ENCODE peak calls at places on chromosome 3, in five cellular contexts. J is mucosa of gallbladder, E is ELF-1, V is thyroid gland, O is AG20443. I is an unnamed sample.

GRCh38 chr3:72960812-72961518 is 35.6 kb upstream of the PPP4R2 start:
- DNase-seq in J (peak), E (no peak), V (peak), O (peak), I (peak)

GRCh38 chr3:190180268-190180667 is 59.6 kb upstream of the P3H2 start:
- DNase-seq in J (no peak), E (no peak), V (no peak), O (no peak), I (peak)

GRCh38 chr3:165185707-165186327 is 10.4 kb downstream of the SLITRK3 start:
- DNase-seq in J (peak), E (peak), V (peak), O (peak), I (peak)

GRCh38 chr3:80213076-80213475 is 445.3 kb upstream of the ROBO1 start:
- DNase-seq in J (no peak), E (no peak), V (no peak), O (no peak), I (peak)

GRCh38 chr3:146873748-146874147 is 268.6 kb upstream of the PLSCR5 start:
- DNase-seq in J (no peak), E (no peak), V (no peak), O (no peak), I (no peak)

GRCh38 chr3:148748323-148748722 is 50.6 kb downstream of the AGTR1 start:
- DNase-seq in J (no peak), E (no peak), V (no peak), O (no peak), I (peak)

GRCh38 chr3:57706462-57706861 is 13.6 kb upstream of the DENND6A start:
- DNase-seq in J (peak), E (no peak), V (no peak), O (peak), I (peak)

GRCh38 chr3:124078978-124079911 is 87.3 kb upstream of the ROPN1 start:
- DNase-seq in J (no peak), E (no peak), V (peak), O (peak), I (peak)

GRCh38 chr3:52851348-52851747 is 16.5 kb upstream of the MUSTN1 start:
- DNase-seq in J (no peak), E (peak), V (peak), O (peak), I (peak)

GRCh38 chr3:56753206-56753605 is 48.5 kb downstream of the ARHGEF3 start:
- DNase-seq in J (no peak), E (no peak), V (no peak), O (peak), I (no peak)

GRCh38 chr3:110579841-110580550 is 491.6 kb upstream of the NECTIN3 start:
- DNase-seq in J (no peak), E (no peak), V (no peak), O (peak), I (peak)

GRCh38 chr3:109559389-109559788 is 222.0 kb upstream of the DPPA4 start:
- DNase-seq in J (no peak), E (no peak), V (no peak), O (no peak), I (no peak)

GRCh38 chr3:30184102-30184810 is 422.1 kb upstream of the TGFBR2 start:
- DNase-seq in J (no peak), E (no peak), V (no peak), O (no peak), I (no peak)

GRCh38 chr3:64555351-64555750 is 132.4 kb downstream of the ADAMTS9 start:
- DNase-seq in J (no peak), E (no peak), V (no peak), O (no peak), I (no peak)

GRCh38 chr3:58492385-58492970 is 582 bp downstream of the KCTD6 start:
- DNase-seq in J (no peak), E (peak), V (peak), O (peak), I (peak)

GRCh38 chr3:194134231-194134756 is 1.7 kb upstream of the HES1 start:
- DNase-seq in J (peak), E (no peak), V (peak), O (peak), I (peak)

GRCh38 chr3:63964287-63965073 is 52.3 kb upstream of the SCAANT1 start:
- DNase-seq in J (no peak), E (peak), V (peak), O (no peak), I (no peak)

GRCh38 chr3:162984752-162985151 is 1488.1 kb downstream of the OTOL1 start:
- DNase-seq in J (no peak), E (no peak), V (no peak), O (no peak), I (no peak)

GRCh38 chr3:61559108-61559731 is 2.2 kb upstream of the PTPRG start:
- DNase-seq in J (no peak), E (peak), V (no peak), O (peak), I (no peak)

GRCh38 chr3:172391592-172392302 is 56.5 kb downstream of the GHSR start:
- DNase-seq in J (no peak), E (no peak), V (no peak), O (no peak), I (peak)

GRCh38 chr3:30098656-30099454 is 507.5 kb upstream of the TGFBR2 start:
- DNase-seq in J (no peak), E (no peak), V (no peak), O (peak), I (peak)